ENCODE peak calls at places on chromosomes 7 and 10, in eight cellular contexts. One of them, this sample, is unnamed.

GRCh38 chr10:49116509-49117365 is 1.4 kb upstream of the VSTM4 start:
- DNase-seq in choroid plexus epithelial cell: no peak
- DNase-seq in mammary epithelial cell: no peak
- DNase-seq in Panc1: no peak
- DNase-seq in ovary: no peak
- DNase-seq in stomach: no peak
- DNase-seq in thoracic aorta: no peak
- DNase-seq in CD4-positive, alpha-beta T cell: no peak
- DNase-seq in this sample: no peak

GRCh38 chr7:27097686-27098492 is 2.1 kb upstream of the HOXA1 start:
- DNase-seq in choroid plexus epithelial cell: no peak
- DNase-seq in mammary epithelial cell: peak
- DNase-seq in Panc1: no peak
- DNase-seq in ovary: no peak
- DNase-seq in stomach: no peak
- DNase-seq in thoracic aorta: no peak
- DNase-seq in CD4-positive, alpha-beta T cell: no peak
- DNase-seq in this sample: no peak

GRCh38 chr7:13179011-13179574 is 491.7 kb downstream of the ARL4A start:
- DNase-seq in choroid plexus epithelial cell: peak
- DNase-seq in mammary epithelial cell: no peak
- DNase-seq in Panc1: no peak
- DNase-seq in ovary: no peak
- DNase-seq in stomach: no peak
- DNase-seq in thoracic aorta: no peak
- DNase-seq in CD4-positive, alpha-beta T cell: no peak
- DNase-seq in this sample: no peak

GRCh38 chr10:22544325-22545068 is 169.9 kb downstream of the PIP4K2A start:
- DNase-seq in choroid plexus epithelial cell: no peak
- DNase-seq in mammary epithelial cell: no peak
- DNase-seq in Panc1: no peak
- DNase-seq in ovary: no peak
- DNase-seq in stomach: no peak
- DNase-seq in thoracic aorta: no peak
- DNase-seq in CD4-positive, alpha-beta T cell: no peak
- DNase-seq in this sample: no peak

GRCh38 chr7:116500071-116500853 is 724 bp downstream of the CAV2 start:
- DNase-seq in choroid plexus epithelial cell: peak
- DNase-seq in mammary epithelial cell: peak
- DNase-seq in Panc1: no peak
- DNase-seq in ovary: peak
- DNase-seq in stomach: peak
- DNase-seq in thoracic aorta: no peak
- DNase-seq in CD4-positive, alpha-beta T cell: peak
- DNase-seq in this sample: no peak

GRCh38 chr10:1575481-1576244 is 161.7 kb downstream of the ADARB2 start:
- DNase-seq in choroid plexus epithelial cell: no peak
- DNase-seq in mammary epithelial cell: no peak
- DNase-seq in Panc1: no peak
- DNase-seq in ovary: no peak
- DNase-seq in stomach: no peak
- DNase-seq in thoracic aorta: no peak
- DNase-seq in CD4-positive, alpha-beta T cell: no peak
- DNase-seq in this sample: no peak

GRCh38 chr10:46220187-46220586 is 66.6 kb upstream of the ANTXRL start:
- DNase-seq in choroid plexus epithelial cell: no peak
- DNase-seq in mammary epithelial cell: no peak
- DNase-seq in Panc1: no peak
- DNase-seq in ovary: no peak
- DNase-seq in stomach: no peak
- DNase-seq in thoracic aorta: no peak
- DNase-seq in CD4-positive, alpha-beta T cell: no peak
- DNase-seq in this sample: no peak

GRCh38 chr7:64799-65430 is 127.5 kb upstream of the FAM20C start:
- DNase-seq in choroid plexus epithelial cell: no peak
- DNase-seq in mammary epithelial cell: no peak
- DNase-seq in Panc1: no peak
- DNase-seq in ovary: peak
- DNase-seq in stomach: no peak
- DNase-seq in thoracic aorta: no peak
- DNase-seq in CD4-positive, alpha-beta T cell: no peak
- DNase-seq in this sample: no peak

GRCh38 chr10:97914171-97914836 is 64.7 kb downstream of the GOLGA7B start:
- DNase-seq in choroid plexus epithelial cell: no peak
- DNase-seq in mammary epithelial cell: no peak
- DNase-seq in Panc1: no peak
- DNase-seq in ovary: no peak
- DNase-seq in stomach: no peak
- DNase-seq in thoracic aorta: no peak
- DNase-seq in CD4-positive, alpha-beta T cell: no peak
- DNase-seq in this sample: no peak

GRCh38 chr10:48598936-48599829 is 5.7 kb downstream of the ARHGAP22 start:
- DNase-seq in choroid plexus epithelial cell: no peak
- DNase-seq in mammary epithelial cell: no peak
- DNase-seq in Panc1: no peak
- DNase-seq in ovary: no peak
- DNase-seq in stomach: no peak
- DNase-seq in thoracic aorta: no peak
- DNase-seq in CD4-positive, alpha-beta T cell: no peak
- DNase-seq in this sample: no peak

GRCh38 chr7:151715661-151716338 is 161.1 kb downstream of the PRKAG2 start:
- DNase-seq in choroid plexus epithelial cell: no peak
- DNase-seq in mammary epithelial cell: no peak
- DNase-seq in Panc1: no peak
- DNase-seq in ovary: no peak
- DNase-seq in stomach: peak
- DNase-seq in thoracic aorta: no peak
- DNase-seq in CD4-positive, alpha-beta T cell: no peak
- DNase-seq in this sample: no peak

DNA sequence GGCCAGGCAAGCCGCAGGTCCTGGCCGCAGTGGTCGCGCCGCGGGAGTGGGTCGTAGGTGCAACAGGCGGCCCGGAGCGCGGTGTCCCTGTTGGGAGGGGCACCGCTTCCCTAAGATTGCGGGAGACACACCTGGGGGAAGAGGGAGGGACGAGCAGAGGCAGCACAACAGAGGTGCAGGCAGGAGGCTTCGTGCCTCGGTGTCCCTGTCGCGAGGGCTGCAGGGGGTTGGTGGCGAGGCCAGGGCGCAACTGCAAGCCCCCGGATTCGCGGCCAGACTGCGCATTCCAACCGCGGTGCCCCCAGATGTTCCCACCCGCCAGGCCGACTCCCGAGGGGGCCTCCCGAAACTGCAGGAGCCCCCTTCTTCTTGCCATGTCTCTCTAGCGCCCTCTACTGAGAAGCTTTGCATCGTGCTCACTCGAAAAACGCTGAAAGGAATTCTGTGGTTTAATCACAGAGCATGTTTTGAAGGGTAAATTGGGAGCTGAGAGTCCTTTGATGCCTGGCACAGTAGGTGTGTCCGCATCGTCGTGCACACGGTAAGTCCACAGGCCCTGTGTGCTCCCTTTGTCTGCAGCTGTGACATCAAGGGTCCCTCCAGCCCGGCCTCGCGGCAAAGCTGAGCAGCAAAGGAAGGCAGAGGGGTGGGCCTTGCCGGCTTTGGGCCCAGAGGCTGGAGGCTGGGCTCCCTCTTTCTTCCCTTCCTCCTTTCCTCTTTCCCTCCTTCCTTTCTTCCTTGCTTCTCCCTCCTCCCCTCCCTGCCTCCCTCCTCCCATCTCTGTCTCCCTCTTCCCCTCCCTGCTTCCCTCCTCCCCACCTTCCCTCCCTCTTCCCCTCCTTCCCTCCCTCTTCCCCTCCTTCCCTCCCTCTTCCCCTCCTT is 6.2 kb upstream of the MBL2 start:
- DNase-seq in choroid plexus epithelial cell: peak
- DNase-seq in mammary epithelial cell: no peak
- DNase-seq in Panc1: no peak
- DNase-seq in ovary: no peak
- DNase-seq in stomach: no peak
- DNase-seq in thoracic aorta: no peak
- DNase-seq in CD4-positive, alpha-beta T cell: no peak
- DNase-seq in this sample: no peak
- TF ChIP-seq CTCF in choroid plexus epithelial cell: peak
- TF ChIP-seq CTCF in mammary epithelial cell: peak
- TF ChIP-seq CTCF in Panc1: peak
- TF ChIP-seq CTCF in ovary: no peak
- TF ChIP-seq CTCF in stomach: no peak
- TF ChIP-seq CTCF in thoracic aorta: no peak
- TF ChIP-seq CTCF in CD4-positive, alpha-beta T cell: no peak
- TF ChIP-seq CTCF in this sample: no peak

GRCh38 chr10:44306762-44307161 is 78.1 kb downstream of the CXCL12 start:
- DNase-seq in choroid plexus epithelial cell: peak
- DNase-seq in mammary epithelial cell: no peak
- DNase-seq in Panc1: no peak
- DNase-seq in ovary: no peak
- DNase-seq in stomach: no peak
- DNase-seq in thoracic aorta: no peak
- DNase-seq in CD4-positive, alpha-beta T cell: no peak
- DNase-seq in this sample: no peak
- TF ChIP-seq CTCF in choroid plexus epithelial cell: peak
- TF ChIP-seq CTCF in mammary epithelial cell: no peak
- TF ChIP-seq CTCF in Panc1: peak
- TF ChIP-seq CTCF in ovary: no peak
- TF ChIP-seq CTCF in stomach: no peak
- TF ChIP-seq CTCF in thoracic aorta: no peak
- TF ChIP-seq CTCF in CD4-positive, alpha-beta T cell: no peak
- TF ChIP-seq CTCF in this sample: no peak

DNA sequence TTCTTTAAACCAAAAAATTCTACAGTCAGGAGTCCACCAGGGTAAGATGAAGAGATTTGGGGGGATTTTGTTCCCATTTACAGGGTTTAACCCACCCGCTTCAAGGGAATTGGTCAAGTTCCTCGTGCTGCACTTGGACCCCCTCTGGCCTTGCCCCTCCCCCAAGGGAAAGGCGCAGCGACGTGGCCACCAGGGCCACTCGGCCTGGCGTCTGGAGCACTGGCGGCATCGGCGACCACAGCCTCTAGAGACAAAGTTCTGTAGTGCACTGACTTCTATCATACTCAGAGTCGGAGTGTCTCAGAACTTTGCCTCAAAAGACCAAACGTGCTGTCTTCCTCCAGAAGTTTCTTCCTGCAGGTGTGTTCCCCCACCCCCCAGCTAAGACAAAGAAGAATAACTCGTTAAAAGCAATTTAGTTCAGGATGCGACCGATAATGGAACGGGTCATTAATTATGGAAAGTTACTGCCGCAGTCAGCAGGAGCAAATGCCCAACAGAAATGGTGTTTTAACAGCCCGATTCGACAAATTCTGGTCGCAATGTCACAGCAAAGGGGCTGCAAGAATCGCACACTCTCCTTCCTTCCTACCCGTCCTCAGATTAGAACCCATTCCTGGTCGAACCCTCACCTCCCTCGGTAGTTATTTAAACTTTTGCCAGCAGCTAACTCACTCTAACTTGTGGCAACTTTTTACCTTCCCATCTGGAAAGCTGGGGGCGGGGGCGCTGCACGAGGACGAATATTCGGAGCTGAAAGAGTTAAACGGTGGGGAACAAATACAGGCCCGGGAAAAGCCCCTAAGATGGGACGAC is 202.1 kb upstream of the NFE2L3 start:
- DNase-seq in choroid plexus epithelial cell: no peak
- DNase-seq in mammary epithelial cell: no peak
- DNase-seq in Panc1: no peak
- DNase-seq in ovary: peak
- DNase-seq in stomach: peak
- DNase-seq in thoracic aorta: no peak
- DNase-seq in CD4-positive, alpha-beta T cell: peak
- DNase-seq in this sample: no peak
- TF ChIP-seq CTCF in choroid plexus epithelial cell: no peak
- TF ChIP-seq CTCF in mammary epithelial cell: no peak
- TF ChIP-seq CTCF in Panc1: no peak
- TF ChIP-seq CTCF in ovary: no peak
- TF ChIP-seq CTCF in stomach: no peak
- TF ChIP-seq CTCF in thoracic aorta: no peak
- TF ChIP-seq CTCF in CD4-positive, alpha-beta T cell: no peak
- TF ChIP-seq CTCF in this sample: no peak

DNA sequence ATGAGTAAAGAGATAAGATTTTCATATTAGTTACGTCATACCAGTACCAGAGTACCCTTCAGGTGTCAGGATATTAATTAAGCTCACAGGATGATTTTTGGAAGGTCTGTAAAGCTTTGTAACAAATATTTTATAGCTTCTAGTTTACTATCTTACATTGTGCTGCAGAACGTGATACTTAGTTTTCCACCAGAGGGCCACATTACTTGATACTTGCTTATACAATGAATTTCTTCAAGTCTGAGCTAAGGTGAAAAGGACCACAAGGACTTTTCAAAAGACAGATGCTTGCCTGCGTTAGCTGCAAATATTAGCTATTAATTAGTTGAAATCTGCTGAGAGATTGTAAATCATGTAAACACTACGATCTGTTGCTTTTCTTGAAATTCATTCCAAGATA is 12.2 kb downstream of the FOXP2 start:
- DNase-seq in choroid plexus epithelial cell: peak
- DNase-seq in mammary epithelial cell: no peak
- DNase-seq in Panc1: no peak
- DNase-seq in ovary: no peak
- DNase-seq in stomach: no peak
- DNase-seq in thoracic aorta: no peak
- DNase-seq in CD4-positive, alpha-beta T cell: no peak
- DNase-seq in this sample: no peak
- TF ChIP-seq CTCF in choroid plexus epithelial cell: peak
- TF ChIP-seq CTCF in mammary epithelial cell: peak
- TF ChIP-seq CTCF in Panc1: peak
- TF ChIP-seq CTCF in ovary: no peak
- TF ChIP-seq CTCF in stomach: no peak
- TF ChIP-seq CTCF in thoracic aorta: no peak
- TF ChIP-seq CTCF in CD4-positive, alpha-beta T cell: no peak
- TF ChIP-seq CTCF in this sample: peak

GRCh38 chr10:96585726-96586418 is 940 bp downstream of the TM9SF3 start:
- DNase-seq in choroid plexus epithelial cell: peak
- DNase-seq in mammary epithelial cell: peak
- DNase-seq in Panc1: no peak
- DNase-seq in ovary: no peak
- DNase-seq in stomach: no peak
- DNase-seq in thoracic aorta: no peak
- DNase-seq in CD4-positive, alpha-beta T cell: peak
- DNase-seq in this sample: no peak

GRCh38 chr10:96587255-96588059 is 645 bp upstream of the TM9SF3 start:
- DNase-seq in choroid plexus epithelial cell: peak
- DNase-seq in mammary epithelial cell: peak
- DNase-seq in Panc1: peak
- DNase-seq in ovary: peak
- DNase-seq in stomach: peak
- DNase-seq in thoracic aorta: no peak
- DNase-seq in CD4-positive, alpha-beta T cell: no peak
- DNase-seq in this sample: no peak

GRCh38 chr10:96584474-96584873 is 2.3 kb downstream of the TM9SF3 start:
- DNase-seq in choroid plexus epithelial cell: no peak
- DNase-seq in mammary epithelial cell: no peak
- DNase-seq in Panc1: no peak
- DNase-seq in ovary: no peak
- DNase-seq in stomach: no peak
- DNase-seq in thoracic aorta: no peak
- DNase-seq in CD4-positive, alpha-beta T cell: no peak
- DNase-seq in this sample: no peak

GRCh38 chr10:96588060-96588554 is 1.3 kb upstream of the TM9SF3 start:
- DNase-seq in choroid plexus epithelial cell: no peak
- DNase-seq in mammary epithelial cell: no peak
- DNase-seq in Panc1: no peak
- DNase-seq in ovary: no peak
- DNase-seq in stomach: no peak
- DNase-seq in thoracic aorta: no peak
- DNase-seq in CD4-positive, alpha-beta T cell: no peak
- DNase-seq in this sample: no peak

GRCh38 chr10:96586419-96587254 is at the start of gene TM9SF3:
- DNase-seq in choroid plexus epithelial cell: peak
- DNase-seq in mammary epithelial cell: peak
- DNase-seq in Panc1: no peak
- DNase-seq in ovary: peak
- DNase-seq in stomach: peak
- DNase-seq in thoracic aorta: peak
- DNase-seq in CD4-positive, alpha-beta T cell: peak
- DNase-seq in this sample: peak
- TF ChIP-seq CTCF in choroid plexus epithelial cell: no peak
- TF ChIP-seq CTCF in mammary epithelial cell: no peak
- TF ChIP-seq CTCF in Panc1: peak
- TF ChIP-seq CTCF in ovary: no peak
- TF ChIP-seq CTCF in stomach: no peak
- TF ChIP-seq CTCF in thoracic aorta: peak
- TF ChIP-seq CTCF in CD4-positive, alpha-beta T cell: no peak
- TF ChIP-seq CTCF in this sample: no peak

This sample was measured in esophagus squamous epithelium.